ENCODE peak calls at places on chromosomes 12 and 14, in eight cellular contexts. One of them, this sample, is unnamed.

GRCh38 chr12:7498832-7499231 is 4.7 kb downstream of the CD163 start:
- DNase-seq in fibroblast of pulmonary artery: peak
- DNase-seq in foreskin fibroblast: peak
- DNase-seq in prostate gland: no peak
- DNase-seq in tibial artery: no peak
- DNase-seq in upper lobe of right lung: no peak
- DNase-seq in PC-9: no peak
- DNase-seq in fibroblast of mammary gland: peak
- DNase-seq in this sample: no peak

GRCh38 chr12:93967454-93967853 is 180.9 kb upstream of the PLXNC1 start:
- DNase-seq in PC-9: no peak
- DNase-seq in tibial artery: no peak
- DNase-seq in foreskin fibroblast: no peak
- DNase-seq in prostate gland: no peak
- DNase-seq in fibroblast of mammary gland: no peak
- DNase-seq in fibroblast of pulmonary artery: no peak
- DNase-seq in upper lobe of right lung: no peak
- DNase-seq in this sample: no peak

GRCh38 chr14:24979725-24980239 is 70.2 kb downstream of the STXBP6 start:
- DNase-seq in prostate gland: no peak
- DNase-seq in fibroblast of mammary gland: no peak
- DNase-seq in fibroblast of pulmonary artery: no peak
- DNase-seq in PC-9: no peak
- DNase-seq in upper lobe of right lung: no peak
- DNase-seq in foreskin fibroblast: no peak
- DNase-seq in tibial artery: no peak
- DNase-seq in this sample: no peak

GRCh38 chr14:87286826-87287225 is 706.2 kb downstream of the GALC start:
- DNase-seq in PC-9: no peak
- DNase-seq in fibroblast of mammary gland: no peak
- DNase-seq in fibroblast of pulmonary artery: no peak
- DNase-seq in upper lobe of right lung: no peak
- DNase-seq in prostate gland: no peak
- DNase-seq in tibial artery: no peak
- DNase-seq in foreskin fibroblast: no peak
- DNase-seq in this sample: no peak

GRCh38 chr14:63773504-63773903 is 45.6 kb upstream of the SGPP1 start:
- DNase-seq in prostate gland: peak
- DNase-seq in tibial artery: no peak
- DNase-seq in foreskin fibroblast: no peak
- DNase-seq in upper lobe of right lung: no peak
- DNase-seq in fibroblast of mammary gland: no peak
- DNase-seq in fibroblast of pulmonary artery: no peak
- DNase-seq in PC-9: no peak
- DNase-seq in this sample: peak

GRCh38 chr12:56629459-56630179 is 507 bp downstream of the BAZ2A start:
- DNase-seq in PC-9: no peak
- DNase-seq in upper lobe of right lung: peak
- DNase-seq in fibroblast of pulmonary artery: no peak
- DNase-seq in fibroblast of mammary gland: no peak
- DNase-seq in prostate gland: no peak
- DNase-seq in foreskin fibroblast: no peak
- DNase-seq in tibial artery: no peak
- DNase-seq in this sample: peak

GRCh38 chr14:68210729-68211299 is 391.2 kb downstream of the RAD51B start:
- DNase-seq in fibroblast of mammary gland: peak
- DNase-seq in fibroblast of pulmonary artery: peak
- DNase-seq in prostate gland: no peak
- DNase-seq in PC-9: peak
- DNase-seq in tibial artery: peak
- DNase-seq in upper lobe of right lung: no peak
- DNase-seq in foreskin fibroblast: peak
- DNase-seq in this sample: peak

GRCh38 chr14:50762001-50762930 is 68.7 kb downstream of the NIN start:
- DNase-seq in fibroblast of mammary gland: peak
- DNase-seq in upper lobe of right lung: no peak
- DNase-seq in fibroblast of pulmonary artery: peak
- DNase-seq in PC-9: no peak
- DNase-seq in prostate gland: no peak
- DNase-seq in foreskin fibroblast: peak
- DNase-seq in tibial artery: no peak
- DNase-seq in this sample: peak

GRCh38 chr12:61781021-61781581 is 479.1 kb upstream of the USP15 start:
- DNase-seq in fibroblast of mammary gland: no peak
- DNase-seq in upper lobe of right lung: no peak
- DNase-seq in prostate gland: no peak
- DNase-seq in foreskin fibroblast: no peak
- DNase-seq in fibroblast of pulmonary artery: no peak
- DNase-seq in tibial artery: no peak
- DNase-seq in PC-9: no peak
- DNase-seq in this sample: no peak

DNA sequence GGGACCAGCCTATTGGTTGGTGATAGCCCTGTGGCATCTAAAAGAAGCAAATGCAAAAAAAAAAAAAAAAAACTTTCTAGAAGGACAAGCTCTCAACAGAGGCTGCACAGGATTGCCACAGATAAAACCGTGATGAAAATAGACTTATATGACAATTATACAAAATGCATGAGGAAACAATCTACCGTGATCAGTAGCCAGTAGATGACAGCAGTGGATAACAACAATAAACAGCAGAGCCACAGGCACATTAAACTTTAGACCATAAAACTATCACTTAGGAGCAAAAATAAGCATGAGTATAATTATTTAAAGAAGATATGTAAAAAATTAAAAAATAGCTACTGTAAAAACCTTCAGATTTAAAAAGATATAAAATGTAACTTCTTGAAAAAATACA is 183.5 kb upstream of the ABCD2 start:
- DNase-seq in foreskin fibroblast: no peak
- DNase-seq in PC-9: no peak
- DNase-seq in prostate gland: no peak
- DNase-seq in upper lobe of right lung: no peak
- DNase-seq in fibroblast of pulmonary artery: no peak
- DNase-seq in tibial artery: no peak
- DNase-seq in fibroblast of mammary gland: no peak
- DNase-seq in this sample: no peak
- TF ChIP-seq CTCF in foreskin fibroblast: no peak
- TF ChIP-seq CTCF in PC-9: no peak
- TF ChIP-seq CTCF in prostate gland: no peak
- TF ChIP-seq CTCF in upper lobe of right lung: no peak
- TF ChIP-seq CTCF in fibroblast of pulmonary artery: no peak
- TF ChIP-seq CTCF in tibial artery: no peak
- TF ChIP-seq CTCF in fibroblast of mammary gland: no peak
- TF ChIP-seq CTCF in this sample: no peak

DNA sequence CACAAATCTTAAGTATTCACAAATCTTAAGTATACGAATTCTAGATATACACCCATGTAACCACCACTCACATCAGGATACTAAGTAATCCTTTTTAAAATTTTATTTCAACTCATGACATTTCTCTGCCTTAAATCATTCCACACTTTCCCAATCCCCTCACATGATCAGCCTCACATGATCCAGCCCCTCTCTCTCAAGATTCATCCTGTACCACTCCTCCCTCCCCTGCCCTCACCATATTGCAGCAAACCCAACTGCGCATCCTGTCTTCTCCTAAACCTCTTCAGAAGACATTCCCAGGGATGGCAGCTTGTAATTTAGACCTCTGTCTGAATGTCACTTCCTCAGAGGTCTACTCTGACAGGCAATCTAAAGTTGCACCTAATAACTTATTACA is 1.7 kb upstream of the EIF4B start:
- DNase-seq in foreskin fibroblast: no peak
- DNase-seq in upper lobe of right lung: no peak
- DNase-seq in tibial artery: no peak
- DNase-seq in prostate gland: no peak
- DNase-seq in PC-9: no peak
- DNase-seq in fibroblast of mammary gland: peak
- DNase-seq in fibroblast of pulmonary artery: peak
- DNase-seq in this sample: no peak
- H3K4me3 ChIP-seq in foreskin fibroblast: no peak
- H3K4me3 ChIP-seq in upper lobe of right lung: no peak
- H3K4me3 ChIP-seq in tibial artery: no peak
- H3K4me3 ChIP-seq in prostate gland: no peak
- H3K4me3 ChIP-seq in PC-9: peak
- H3K4me3 ChIP-seq in fibroblast of mammary gland: no peak
- H3K4me3 ChIP-seq in fibroblast of pulmonary artery: no peak
- H3K4me3 ChIP-seq in this sample: no peak

GRCh38 chr14:93804654-93805053 is 16.4 kb upstream of the PRIMA1 start:
- DNase-seq in tibial artery: no peak
- DNase-seq in upper lobe of right lung: no peak
- DNase-seq in PC-9: no peak
- DNase-seq in fibroblast of pulmonary artery: no peak
- DNase-seq in foreskin fibroblast: no peak
- DNase-seq in fibroblast of mammary gland: no peak
- DNase-seq in prostate gland: no peak
- DNase-seq in this sample: no peak
- TF ChIP-seq CTCF in tibial artery: no peak
- TF ChIP-seq CTCF in upper lobe of right lung: no peak
- TF ChIP-seq CTCF in PC-9: no peak
- TF ChIP-seq CTCF in fibroblast of pulmonary artery: no peak
- TF ChIP-seq CTCF in foreskin fibroblast: no peak
- TF ChIP-seq CTCF in fibroblast of mammary gland: no peak
- TF ChIP-seq CTCF in prostate gland: no peak
- TF ChIP-seq CTCF in this sample: peak

GRCh38 chr12:116248433-116248832 is 29.1 kb downstream of the MED13L start:
- DNase-seq in tibial artery: no peak
- DNase-seq in PC-9: no peak
- DNase-seq in foreskin fibroblast: no peak
- DNase-seq in fibroblast of mammary gland: no peak
- DNase-seq in upper lobe of right lung: no peak
- DNase-seq in prostate gland: no peak
- DNase-seq in fibroblast of pulmonary artery: no peak
- DNase-seq in this sample: peak
- H3K4me3 ChIP-seq in tibial artery: no peak
- H3K4me3 ChIP-seq in PC-9: no peak
- H3K4me3 ChIP-seq in foreskin fibroblast: no peak
- H3K4me3 ChIP-seq in fibroblast of mammary gland: no peak
- H3K4me3 ChIP-seq in upper lobe of right lung: no peak
- H3K4me3 ChIP-seq in prostate gland: no peak
- H3K4me3 ChIP-seq in fibroblast of pulmonary artery: no peak
- H3K4me3 ChIP-seq in this sample: no peak

GRCh38 chr14:20989787-20990600 is at the start of gene METTL17:
- DNase-seq in prostate gland: peak
- DNase-seq in upper lobe of right lung: peak
- DNase-seq in fibroblast of mammary gland: peak
- DNase-seq in PC-9: peak
- DNase-seq in fibroblast of pulmonary artery: peak
- DNase-seq in tibial artery: peak
- DNase-seq in foreskin fibroblast: peak
- DNase-seq in this sample: peak
- TF ChIP-seq CTCF in prostate gland: peak
- TF ChIP-seq CTCF in upper lobe of right lung: peak
- TF ChIP-seq CTCF in fibroblast of mammary gland: peak
- TF ChIP-seq CTCF in PC-9: peak
- TF ChIP-seq CTCF in fibroblast of pulmonary artery: peak
- TF ChIP-seq CTCF in tibial artery: peak
- TF ChIP-seq CTCF in foreskin fibroblast: peak
- TF ChIP-seq CTCF in this sample: peak

DNA sequence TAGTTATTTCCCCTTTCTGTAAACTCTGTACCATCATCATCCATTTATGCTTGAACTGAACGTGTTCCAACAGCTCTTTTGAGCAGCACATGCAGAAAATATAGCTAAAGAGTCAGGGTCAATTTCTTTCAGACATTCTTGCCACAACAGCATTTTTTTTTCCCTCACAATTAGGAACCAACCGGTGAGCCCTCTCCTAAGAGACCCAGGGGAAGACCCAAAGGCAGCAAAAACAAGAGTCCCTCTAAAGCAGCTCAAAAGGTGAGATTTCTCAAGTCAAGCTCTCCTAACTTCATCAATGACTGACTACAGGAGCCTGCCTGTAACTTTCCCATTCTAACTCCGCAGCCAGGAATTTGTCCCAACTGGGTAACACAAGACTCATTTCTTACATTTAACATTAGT is 3.5 kb downstream of the HMGA2 start:
- DNase-seq in fibroblast of mammary gland: no peak
- DNase-seq in fibroblast of pulmonary artery: peak
- DNase-seq in foreskin fibroblast: no peak
- DNase-seq in upper lobe of right lung: no peak
- DNase-seq in prostate gland: no peak
- DNase-seq in PC-9: no peak
- DNase-seq in tibial artery: no peak
- DNase-seq in this sample: no peak
- H3K4me3 ChIP-seq in fibroblast of mammary gland: peak
- H3K4me3 ChIP-seq in fibroblast of pulmonary artery: peak
- H3K4me3 ChIP-seq in foreskin fibroblast: peak
- H3K4me3 ChIP-seq in upper lobe of right lung: no peak
- H3K4me3 ChIP-seq in prostate gland: no peak
- H3K4me3 ChIP-seq in PC-9: peak
- H3K4me3 ChIP-seq in tibial artery: no peak
- H3K4me3 ChIP-seq in this sample: no peak